ENCODE peak calls at places on chromosomes 16 and 17, in ten cellular contexts. Q is HCT116, W is neural progenitor cell, E is fibroblast of lung, T is uterus, Z is heart right ventricle, C is A549, P is psoas muscle, S is tibial artery, V is spleen. G is an unnamed sample.

GRCh38 chr17:8807070-8807550 is 7.9 kb upstream of the MFSD6L start:
- DNase-seq in Q (no peak), W (no peak), E (no peak), T (no peak), Z (no peak), C (no peak), P (no peak), S (no peak), V (peak; percentile 77), G (no peak)

GRCh38 chr17:72609501-72609900 is 483.0 kb downstream of the SLC39A11 start:
- DNase-seq in Q (peak; percentile 86), W (no peak), E (no peak), T (no peak), Z (no peak), C (peak; percentile 64), P (no peak), S (no peak), V (no peak), G (no peak)

GRCh38 chr17:27562777-27563455 is 68.1 kb upstream of the LGALS9 start:
- DNase-seq in Q (no peak), W (no peak), E (no peak), T (no peak), Z (no peak), C (no peak), P (no peak), S (no peak), V (peak; percentile 12), G (no peak)

GRCh38 chr16:74718741-74719610 is 18.3 kb upstream of the MLKL start:
- DNase-seq in Q (no peak), W (no peak), E (no peak), T (no peak), Z (no peak), C (no peak), P (no peak), S (no peak), V (peak; percentile 66), G (no peak)

GRCh38 chr16:70156207-70156978 is 17.2 kb upstream of the CLEC18C start:
- DNase-seq in Q (no peak), W (no peak), E (no peak), T (no peak), Z (no peak), C (peak; percentile 2), P (no peak), S (no peak), V (peak; percentile 63), G (no peak)

GRCh38 chr16:83952587-83952939 is 477 bp upstream of the OSGIN1 start:
- DNase-seq in Q (peak; percentile 72), W (no peak), E (no peak), T (no peak), Z (no peak), C (peak; percentile 61), P (peak; percentile 67), S (no peak), V (peak; percentile 73), G (no peak)

GRCh38 chr16:71933017-71933416 is 37.7 kb downstream of the IST1 start:
- DNase-seq in Q (no peak), W (peak; percentile 21), E (no peak), T (no peak), Z (no peak), C (no peak), P (no peak), S (no peak), V (no peak), G (no peak)

GRCh38 chr17:68910256-68910705 is 44.9 kb downstream of the ABCA8 start:
- DNase-seq in Q (no peak), W (peak; percentile 31), E (peak; percentile 50), T (peak; percentile 27), Z (peak; percentile 20), C (no peak), P (no peak), S (peak; percentile 25), V (no peak), G (no peak)

GRCh38 chr16:14219983-14220382 is 148.9 kb downstream of the MRTFB start:
- DNase-seq in Q (no peak), W (no peak), E (no peak), T (no peak), Z (no peak), C (no peak), P (no peak), S (no peak), V (no peak), G (no peak)

GRCh38 chr16:54070944-54071343 is 215.6 kb downstream of the IRX3 start:
- DNase-seq in Q (no peak), W (no peak), E (no peak), T (no peak), Z (no peak), C (no peak), P (no peak), S (no peak), V (no peak), G (no peak)

GRCh38 chr16:80210787-80211186 is 330.0 kb upstream of the DYNLRB2 start:
- DNase-seq in Q (no peak), W (no peak), E (no peak), T (no peak), Z (no peak), C (no peak), P (peak; percentile 19), S (no peak), V (no peak), G (no peak)
- H3K27ac ChIP-seq in Q (no peak overlapping the region), W (no peak overlapping the region), E (no peak overlapping the region), T (no peak overlapping the region), Z (no peak overlapping the region), C (no peak overlapping the region), P (no peak overlapping the region), S (no peak overlapping the region), V (no peak overlapping the region), G (no peak overlapping the region)

GRCh38 chr17:76176701-76177574 is 35.9 kb upstream of the FOXJ1 start:
- DNase-seq in Q (no peak), W (no peak), E (no peak), T (no peak), Z (no peak), C (no peak), P (no peak), S (no peak), V (no peak), G (no peak)

GRCh38 chr17:76179496-76180467 is 38.7 kb upstream of the FOXJ1 start:
- DNase-seq in Q (no peak), W (no peak), E (peak; percentile 12), T (no peak), Z (no peak), C (no peak), P (no peak), S (no peak), V (no peak), G (no peak)

GRCh38 chr17:76184266-76184665 is 43.2 kb upstream of the FOXJ1 start:
- DNase-seq in Q (no peak), W (no peak), E (no peak), T (no peak), Z (no peak), C (no peak), P (no peak), S (no peak), V (no peak), G (no peak)

GRCh38 chr17:76178124-76178523 is 37.1 kb upstream of the FOXJ1 start:
- DNase-seq in Q (no peak), W (no peak), E (no peak), T (no peak), Z (no peak), C (no peak), P (no peak), S (no peak), V (no peak), G (no peak)

DNA sequence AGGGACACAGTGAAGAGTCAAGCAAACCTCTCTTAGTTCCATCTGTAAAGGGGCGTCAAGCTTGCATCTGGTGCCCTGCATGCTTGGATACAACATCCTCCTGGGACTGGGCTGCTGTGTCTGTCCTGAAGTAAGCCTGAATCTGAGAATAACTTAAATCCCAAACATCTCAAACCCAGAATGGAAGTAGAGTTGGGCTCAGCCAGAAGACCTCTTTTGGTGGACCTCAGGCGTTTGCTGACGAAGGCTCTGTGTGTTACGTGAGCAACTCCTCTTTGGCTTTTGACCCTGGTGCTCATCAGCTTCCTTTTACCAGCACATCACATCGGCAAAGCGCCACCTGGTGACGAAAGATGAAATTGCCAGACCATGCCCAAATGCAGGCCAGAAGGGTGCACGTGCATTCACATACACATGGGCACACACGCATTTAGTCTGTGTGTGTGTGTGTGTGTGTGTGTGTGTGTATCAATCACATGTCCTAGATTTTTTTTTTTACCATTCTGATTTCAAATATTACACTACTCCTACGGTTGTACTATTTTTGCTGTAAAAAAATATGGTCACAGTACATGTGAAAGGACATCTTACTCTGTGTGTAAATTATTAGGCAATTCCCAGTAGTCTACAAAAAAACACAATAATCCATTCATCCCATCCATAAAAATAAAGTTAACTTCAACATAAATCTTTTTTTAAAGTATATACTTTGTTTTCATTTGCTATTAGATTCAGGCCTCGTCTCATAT is 41.1 kb upstream of the FOXJ1 start:
- DNase-seq in Q (peak; percentile 99), W (peak; percentile 87), E (peak; percentile 91), T (peak; percentile 84), Z (peak; percentile 89), C (peak; percentile 97), P (peak; percentile 90), S (peak; percentile 93), V (peak; percentile 95), G (peak; percentile 89)
- TF ChIP-seq CTCF in Q (peak; percentile 96), W (peak; percentile 94), E (peak; percentile 95), T (peak; percentile 85), Z (peak; percentile 71), C (peak; percentile 93), P (peak; percentile 78), S (peak; percentile 81), V (peak; percentile 93), G (peak; percentile 91)

GRCh38 chr17:53646835-53647234 is 175.9 kb upstream of the KIF2B start:
- DNase-seq in Q (no peak), W (no peak), E (no peak), T (no peak), Z (no peak), C (no peak), P (no peak), S (no peak), V (no peak), G (no peak)

DNA sequence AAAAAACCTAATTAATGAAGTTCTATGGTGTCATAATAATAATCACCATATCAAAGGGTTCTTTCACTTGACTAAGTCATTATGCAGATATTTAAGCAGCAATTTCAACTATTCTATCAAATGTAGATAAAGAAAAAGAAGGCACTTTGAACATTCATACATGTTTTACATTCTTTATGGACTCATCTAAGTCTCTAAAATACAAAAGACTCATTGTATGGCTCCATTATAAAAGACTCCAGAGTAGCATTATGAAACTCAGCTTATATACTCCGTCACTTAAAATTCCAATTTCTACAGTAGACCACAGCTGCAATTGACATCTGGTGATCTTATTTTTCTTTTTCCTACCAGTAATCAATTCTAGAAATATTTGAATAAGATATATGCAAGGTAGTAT is 173.5 kb upstream of the KIF2B start:
- DNase-seq in Q (no peak), W (no peak), E (no peak), T (no peak), Z (no peak), C (no peak), P (no peak), S (no peak), V (no peak), G (no peak)
- H3K9me3 ChIP-seq in Q (peaks cover 33% of the 10 kb centered on the region), W (no peaks in the 10 kb centered on the region), E (no peaks in the 10 kb centered on the region), T (no peaks in the 10 kb centered on the region), Z (peaks cover 12% of the 10 kb centered on the region), C (no peaks in the 10 kb centered on the region), P (no peaks in the 10 kb centered on the region), S (no peaks in the 10 kb centered on the region), V (peaks cover 2% of the 10 kb centered on the region), G (no peaks in the 10 kb centered on the region)

DNA sequence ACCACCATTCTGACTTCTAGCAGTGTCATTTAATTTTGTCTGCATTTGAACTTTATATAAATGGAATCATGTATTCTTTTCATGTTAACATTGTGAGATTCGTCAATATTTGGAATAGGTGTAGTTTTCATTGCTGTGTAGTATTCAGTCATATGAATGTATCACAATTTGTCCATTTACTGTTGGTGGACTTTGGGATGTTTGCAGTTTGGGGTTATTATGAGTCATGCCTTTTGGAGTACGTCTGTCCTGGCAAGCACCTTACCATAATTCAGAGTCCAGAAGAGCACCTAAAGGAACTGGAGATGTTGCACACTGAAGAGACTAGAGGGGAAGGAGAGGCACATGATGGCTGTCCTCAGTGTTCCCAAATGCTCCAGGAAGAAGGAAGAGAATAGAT is 3.1 kb upstream of the PHKG2 start:
- DNase-seq in Q (no peak), W (no peak), E (no peak), T (no peak), Z (no peak), C (no peak), P (no peak), S (no peak), V (no peak), G (no peak)
- H3K27ac ChIP-seq in Q (no peak overlapping the region), W (no peak overlapping the region), E (no peak overlapping the region), T (no peak overlapping the region), Z (no peak overlapping the region), C (no peak overlapping the region), P (no peak overlapping the region), S (no peak overlapping the region), V (no peak overlapping the region), G (no peak overlapping the region)